ENCODE peak calls at places on chromosome 15, in nine cellular contexts. Y is fibroblast of pulmonary artery; J is omental fat pad; B is AG04450; G is putamen; N is stimulated activated CD8-positive, alpha-beta memory T cell treated with anti-CD3 and anti-CD28 coated beads, Interleukin-2, amount 100 ng/mL, for 48 hours; A is NCI-H2171; Q is NCI-H1417; D is AG10803. L is an unnamed sample.

GRCh38 chr15:73765778-73766177 is 12.6 kb upstream of the INSYN1 start:
- DNase-seq in Y (no peak), J (no peak), B (no peak), G (no peak), N (no peak), A (no peak), Q (no peak), D (no peak), L (no peak)

GRCh38 chr15:71136159-71137137 is 21.2 kb downstream of the THSD4 start:
- DNase-seq in Y (peak; percentile 94), J (no peak), B (peak; percentile 70), G (no peak), N (no peak), A (no peak), Q (no peak), D (peak; percentile 72), L (no peak)

GRCh38 chr15:66004618-66005262 is 135.4 kb downstream of the RAB11A start:
- DNase-seq in Y (peak; percentile 54), J (no peak), B (no peak), G (no peak), N (no peak), A (no peak), Q (no peak), D (peak; percentile 13), L (no peak)

GRCh38 chr15:83873966-83874365 is 220.0 kb downstream of the ADAMTSL3 start:
- DNase-seq in Y (no peak), J (no peak), B (no peak), G (no peak), N (no peak), A (no peak), Q (no peak), D (no peak), L (no peak)

GRCh38 chr15:39426552-39427532 is 154.0 kb upstream of the THBS1 start:
- DNase-seq in Y (peak; percentile 93), J (no peak), B (no peak), G (no peak), N (peak; percentile 75), A (no peak), Q (no peak), D (peak; percentile 97), L (no peak)

GRCh38 chr15:84594617-84595290 is 6.1 kb upstream of the ZSCAN2 start:
- DNase-seq in Y (no peak), J (no peak), B (no peak), G (no peak), N (no peak), A (no peak), Q (no peak), D (no peak), L (no peak)

GRCh38 chr15:75891895-75892294 is 11.8 kb upstream of the FBXO22 start:
- DNase-seq in Y (peak; percentile 90), J (no peak), B (peak; percentile 77), G (no peak), N (no peak), A (no peak), Q (no peak), D (peak; percentile 81), L (no peak)

GRCh38 chr15:39227001-39227400 is 353.9 kb upstream of the THBS1 start:
- DNase-seq in Y (no peak), J (no peak), B (no peak), G (no peak), N (no peak), A (no peak), Q (no peak), D (no peak), L (no peak)

GRCh38 chr15:85063088-85063487 is 81.4 kb downstream of the PDE8A start:
- DNase-seq in Y (no peak), J (no peak), B (no peak), G (no peak), N (no peak), A (no peak), Q (no peak), D (peak; percentile 5), L (no peak)

GRCh38 chr15:50940506-50940905 is 32.0 kb downstream of the AP4E1 start:
- DNase-seq in Y (peak; percentile 51), J (no peak), B (no peak), G (no peak), N (no peak), A (no peak), Q (no peak), D (no peak), L (no peak)